ENCODE peak calls at places on chromosomes 13 and 19, in five cellular contexts. B is iris pigment epithelial cell, A is Karpas-422, R is ELR, N is H54. G is an unnamed sample.

GRCh38 chr13:54573186-54573585 is 1544.6 kb downstream of the OLFM4 start:
- DNase-seq in B (no peak), A (no peak), R (no peak), N (no peak), G (no peak)

GRCh38 chr13:51786425-51787010 is 17.4 kb downstream of the DHRS12 start:
- DNase-seq in N (no peak), R (no peak), A (no peak), B (no peak), G (no peak)

GRCh38 chr19:14081797-14082674 is 3.5 kb downstream of the C19orf67 start:
- DNase-seq in B (peak), N (no peak), R (peak), A (no peak), G (peak)

GRCh38 chr19:27909185-27909840 is 1303.6 kb downstream of the UQCRFS1 start:
- DNase-seq in B (no peak), N (no peak), R (no peak), A (no peak), G (no peak)

GRCh38 chr13:41596190-41596589 is 138.8 kb downstream of the RGCC start:
- DNase-seq in A (no peak), B (peak), R (no peak), N (no peak), G (peak)

GRCh38 chr13:40336228-40337221 is 329.9 kb downstream of the FOXO1 start:
- DNase-seq in N (no peak), B (no peak), A (no peak), R (no peak), G (no peak)

GRCh38 chr13:73040968-73041580 is 17.7 kb upstream of the KLF5 start:
- DNase-seq in R (no peak), N (no peak), B (no peak), A (no peak), G (no peak)

GRCh38 chr19:13781547-13781946 is 7.3 kb downstream of the C19orf53 start:
- DNase-seq in A (no peak), N (peak), R (peak), B (peak), G (peak)

GRCh38 chr19:16778796-16779411 is 50.3 kb upstream of the SIN3B start:
- DNase-seq in B (peak), A (peak), R (peak), N (peak), G (peak)

GRCh38 chr19:1054102-1055027 is 12.6 kb upstream of the ARHGAP45 start:
- DNase-seq in A (no peak), R (no peak), N (no peak), B (no peak), G (no peak)

GRCh38 chr19:19776206-19777008 is 43.5 kb upstream of the ZNF14 start:
- DNase-seq in A (peak), B (peak), R (peak), N (peak), G (peak)

GRCh38 chr13:105569816-105570215 is 965.6 kb downstream of the EFNB2 start:
- DNase-seq in B (no peak), N (no peak), A (no peak), R (no peak), G (no peak)

GRCh38 chr13:76622336-76623045 is 263.7 kb downstream of the KCTD12 start:
- DNase-seq in A (no peak), R (no peak), B (peak), N (no peak), G (peak)

GRCh38 chr19:31349160-31349881 is at the start of gene TSHZ3:
- DNase-seq in R (peak), A (no peak), B (peak), N (peak), G (peak)

GRCh38 chr13:93496985-93497673 is 270.5 kb downstream of the GPC6 start:
- DNase-seq in R (no peak), N (no peak), A (no peak), B (no peak), G (no peak)

GRCh38 chr19:18251587-18252369 is 22.5 kb downstream of the IQCN start:
- DNase-seq in A (peak), N (peak), B (peak), R (peak), G (peak)

GRCh38 chr13:70723732-70724131 is 615.5 kb upstream of the KLHL1 start:
- DNase-seq in N (no peak), B (peak), R (peak), A (no peak), G (no peak)

GRCh38 chr19:37716140-37716539 is 3.4 kb downstream of the ZNF607 start:
- DNase-seq in A (no peak), N (no peak), B (no peak), R (no peak), G (no peak)

GRCh38 chr19:11365557-11366117 is 8.8 kb upstream of the SWSAP1 start:
- DNase-seq in N (no peak), B (no peak), A (no peak), R (no peak), G (no peak)

GRCh38 chr19:3285647-3286176 is 61.3 kb downstream of the CELF5 start:
- DNase-seq in R (no peak), A (no peak), B (peak), N (no peak), G (peak)

GRCh38 chr13:22014469-22014868 is 343.6 kb downstream of the FGF9 start:
- DNase-seq in B (no peak), R (peak), A (no peak), N (no peak), G (no peak)

GRCh38 chr13:55493297-55493696 is 1647.4 kb upstream of the PRR20A start:
- DNase-seq in B (no peak), N (no peak), R (no peak), A (no peak), G (no peak)

GRCh38 chr19:16325161-16325527 is 518 bp downstream of the KLF2 start:
- DNase-seq in R (peak), A (no peak), N (peak), B (no peak), G (no peak)

GRCh38 chr13:79870123-79870522 is 389.2 kb downstream of the NDFIP2 start:
- DNase-seq in N (no peak), B (no peak), R (peak), A (no peak), G (peak)

GRCh38 chr19:45782820-45783785 is 813 bp upstream of the DMPK start:
- DNase-seq in R (peak), N (peak), A (no peak), B (peak), G (peak)

GRCh38 chr13:111658150-111659100 is 338.0 kb downstream of the TEX29 start:
- DNase-seq in B (no peak), N (no peak), R (no peak), A (no peak), G (no peak)

GRCh38 chr19:48989701-48990291 is 3.3 kb downstream of the GYS1 start:
- DNase-seq in N (no peak), A (no peak), R (no peak), B (no peak), G (no peak)

GRCh38 chr13:111516712-111517640 is 196.5 kb downstream of the TEX29 start:
- DNase-seq in N (peak), A (no peak), R (no peak), B (no peak), G (no peak)

GRCh38 chr19:18785179-18786124 is 5.7 kb downstream of the COMP start:
- DNase-seq in A (peak), B (peak), N (peak), R (peak), G (peak)

GRCh38 chr19:55165952-55166529 is 372 bp downstream of the DNAAF3 start:
- DNase-seq in A (peak), N (peak), R (peak), B (peak), G (peak)

G was measured in fibroblast of mammary gland.